ENCODE peak calls at places on chromosomes 1 and 21, in seven cellular contexts. J, R, A, Q, Y, T and O are unnamed samples.
A peak's percentile ranks its signal among the peaks of the same experiment; 100 is the strongest.

GRCh38 chr1:223704921-223705878 is 7.1 kb upstream of the CAPN2 start:
- DNase-seq in J (peak; percentile 61), R (no peak), A (no peak), Q (no peak), Y (no peak), T (no peak), O (no peak)

GRCh38 chr1:78375996-78376395 is 114.8 kb upstream of the PTGFR start:
- DNase-seq in J (no peak), R (no peak), A (no peak), Q (no peak), Y (no peak), T (no peak), O (no peak)

GRCh38 chr1:229792576-229792975 is 166.5 kb downstream of the URB2 start:
- DNase-seq in J (no peak), R (no peak), A (no peak), Q (no peak), Y (no peak), T (no peak), O (no peak)

GRCh38 chr1:16321176-16321867 is 31.0 kb downstream of the FBXO42 start:
- DNase-seq in J (no peak), R (no peak), A (no peak), Q (no peak), Y (no peak), T (no peak), O (no peak)

GRCh38 chr1:151511636-151512215 is 539 bp downstream of the CGN start:
- DNase-seq in J (peak; percentile 41), R (no peak), A (no peak), Q (peak; percentile 72), Y (peak; percentile 66), T (no peak), O (peak; percentile 15)

GRCh38 chr1:229456016-229456415 is 22.1 kb upstream of the ACTA1 start:
- DNase-seq in J (no peak), R (no peak), A (no peak), Q (no peak), Y (no peak), T (no peak), O (no peak)

GRCh38 chr1:1429671-1430073 is 5.8 kb upstream of the VWA1 start:
- DNase-seq in J (peak; percentile 14), R (no peak), A (no peak), Q (no peak), Y (no peak), T (no peak), O (no peak)

GRCh38 chr1:246564839-246565750 is 966 bp downstream of the TFB2M start:
- DNase-seq in J (no peak), R (no peak), A (no peak), Q (no peak), Y (no peak), T (no peak), O (no peak)

GRCh38 chr1:210001751-210002150 is 63.7 kb downstream of the SYT14 start:
- DNase-seq in J (no peak), R (no peak), A (no peak), Q (no peak), Y (no peak), T (no peak), O (no peak)

GRCh38 chr1:150875197-150876110 is 945 bp downstream of the ARNT start:
- DNase-seq in J (no peak), R (no peak), A (no peak), Q (no peak), Y (peak; percentile 17), T (no peak), O (peak; percentile 23)

GRCh38 chr1:205870236-205870635 is 20.3 kb upstream of the PM20D1 start:
- DNase-seq in J (no peak), R (no peak), A (no peak), Q (no peak), Y (no peak), T (no peak), O (no peak)

GRCh38 chr1:25700124-25700523 is 83.5 kb downstream of the MAN1C1 start:
- DNase-seq in J (no peak), R (no peak), A (peak; percentile 81), Q (peak; percentile 92), Y (peak; percentile 47), T (no peak), O (peak; percentile 57)

GRCh38 chr21:42683371-42684108 is 30.1 kb downstream of the PDE9A start:
- DNase-seq in J (no peak), R (no peak), A (no peak), Q (no peak), Y (no peak), T (no peak), O (no peak)

GRCh38 chr1:16718908-16719533 is 21.3 kb upstream of the RNU1-4 start:
- DNase-seq in J (no peak), R (no peak), A (no peak), Q (peak; percentile 65), Y (no peak), T (peak; percentile 28), O (no peak)

GRCh38 chr1:151806170-151806569 is 951 bp upstream of the LINGO4 start:
- DNase-seq in J (no peak), R (no peak), A (no peak), Q (no peak), Y (no peak), T (no peak), O (no peak)

DNA sequence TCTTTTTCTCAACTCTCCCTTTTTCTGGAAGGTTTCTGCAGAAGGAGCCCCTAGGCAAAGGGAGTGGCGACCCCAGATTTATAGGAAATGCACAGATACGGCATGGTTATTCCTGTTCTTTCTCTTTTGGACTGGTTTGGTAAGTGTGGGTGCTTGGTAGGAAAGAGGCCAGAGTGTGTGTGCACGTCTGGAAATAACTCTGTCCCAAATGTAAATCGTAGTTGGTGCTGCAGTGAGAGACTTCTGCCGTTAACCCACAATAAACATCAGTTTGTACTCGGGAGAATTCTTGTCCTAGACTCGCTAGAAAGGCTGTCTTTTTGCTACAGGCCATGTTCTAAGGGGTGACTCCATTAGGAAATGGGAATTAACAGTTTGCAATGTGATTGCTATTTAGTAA is 761 bp downstream of the SLC44A3 start:
- DNase-seq in J (no peak), R (no peak), A (no peak), Q (no peak), Y (no peak), T (no peak), O (no peak)
- H3K27ac ChIP-seq in J (no peak overlapping the region), R (no peak overlapping the region), A (peak overlapping the region; percentile 52), Q (no peak overlapping the region), Y (peak overlapping the region; percentile 81), T (no peak overlapping the region), O (no peak overlapping the region)

GRCh38 chr1:11918779-11919519 is 7.3 kb downstream of the KIAA2013 start:
- DNase-seq in J (peak; percentile 37), R (no peak), A (no peak), Q (peak; percentile 91), Y (no peak), T (no peak), O (no peak)
- TF ChIP-seq EP300 in J (no peak), R (no peak), A (no peak), Q (no peak), Y (no peak), T (no peak), O (no peak)

GRCh38 chr1:227004796-227005195 is 64.7 kb downstream of the COQ8A start:
- DNase-seq in J (no peak), R (no peak), A (no peak), Q (no peak), Y (no peak), T (no peak), O (no peak)
- TF ChIP-seq CTCF in J (no peak), R (no peak), A (no peak), Q (no peak), Y (no peak), T (no peak), O (no peak)

GRCh38 chr1:218900621-218901020 is 273.1 kb upstream of the LYPLAL1 start:
- DNase-seq in J (no peak), R (no peak), A (no peak), Q (no peak), Y (no peak), T (no peak), O (no peak)
- H3K27ac ChIP-seq in J (no peak overlapping the region), R (no peak overlapping the region), A (no peak overlapping the region), Q (no peak overlapping the region), Y (no peak overlapping the region), T (no peak overlapping the region), O (no peak overlapping the region)

GRCh38 chr1:13901597-13901996 is 201.6 kb downstream of the PRDM2 start:
- DNase-seq in J (no peak), R (no peak), A (no peak), Q (no peak), Y (no peak), T (no peak), O (no peak)
- TF ChIP-seq EP300 in J (no peak), R (no peak), A (no peak), Q (no peak), Y (no peak), T (no peak), O (no peak)

GRCh38 chr1:30321996-30322858 is 401.2 kb downstream of the MATN1 start:
- DNase-seq in J (no peak), R (no peak), A (no peak), Q (no peak), Y (no peak), T (no peak), O (no peak)

GRCh38 chr1:30323352-30323751 is 400.0 kb downstream of the MATN1 start:
- DNase-seq in J (no peak), R (no peak), A (no peak), Q (no peak), Y (no peak), T (no peak), O (no peak)

GRCh38 chr1:30323841-30324240 is 399.5 kb downstream of the MATN1 start:
- DNase-seq in J (no peak), R (no peak), A (no peak), Q (no peak), Y (no peak), T (no peak), O (no peak)

GRCh38 chr1:30321216-30321910 is 402.0 kb downstream of the MATN1 start:
- DNase-seq in J (no peak), R (no peak), A (no peak), Q (no peak), Y (no peak), T (no peak), O (no peak)

DNA sequence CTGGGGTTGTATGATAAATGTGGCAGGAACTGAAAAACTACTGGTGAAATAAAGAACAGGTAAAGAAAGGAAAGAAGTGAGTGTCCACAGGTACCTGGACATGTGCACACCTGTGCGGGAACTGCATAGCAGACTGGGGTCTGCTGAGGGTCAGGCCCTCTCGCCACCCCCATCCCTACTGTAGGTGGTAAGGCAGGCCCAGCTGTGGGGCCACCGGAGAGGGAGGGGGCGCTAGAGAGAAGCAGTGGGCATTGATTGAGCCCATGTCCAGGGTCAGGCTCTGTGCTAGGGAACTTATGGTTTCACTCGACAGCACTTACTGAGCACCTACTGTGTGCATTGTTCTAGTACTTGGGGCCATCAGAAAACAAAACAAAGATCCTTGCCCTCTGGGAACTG is 400.5 kb downstream of the MATN1 start:
- DNase-seq in J (no peak), R (no peak), A (no peak), Q (no peak), Y (no peak), T (no peak), O (no peak)
- TF ChIP-seq CTCF in J (no peak), R (peak; percentile 69), A (no peak), Q (no peak), Y (no peak), T (peak; percentile 42), O (no peak)